ENCODE peak calls at places on chromosomes 5 and 9, in eight cellular contexts. V is AG04449, R is A549, A is psoas muscle, Z is cardiac fibroblast, Q is GM20000, O is chondrocyte, K is H9. G is an unnamed sample.

GRCh38 chr5:176814836-176815438 is 4.6 kb downstream of the UNC5A start:
- DNase-seq in V (no peak), R (no peak), A (no peak), Z (no peak), Q (no peak), O (no peak), K (no peak), G (no peak)

GRCh38 chr5:174903333-174903732 is 179.0 kb downstream of the MSX2 start:
- DNase-seq in V (no peak), R (no peak), A (no peak), Z (no peak), Q (no peak), O (no peak), K (peak), G (no peak)

GRCh38 chr5:24325306-24325832 is 319.4 kb downstream of the CDH10 start:
- DNase-seq in V (no peak), R (no peak), A (no peak), Z (no peak), Q (no peak), O (no peak), K (no peak), G (no peak)

GRCh38 chr5:139473105-139473504 is 2.3 kb downstream of the SMIM33 start:
- DNase-seq in V (no peak), R (no peak), A (no peak), Z (no peak), Q (no peak), O (no peak), K (peak), G (no peak)

GRCh38 chr5:106797996-106798395 is 872.7 kb downstream of the EFNA5 start:
- DNase-seq in V (no peak), R (no peak), A (no peak), Z (no peak), Q (no peak), O (no peak), K (no peak), G (no peak)

GRCh38 chr5:43555895-43556606 is 826 bp downstream of the PAIP1 start:
- DNase-seq in V (no peak), R (peak), A (peak), Z (peak), Q (peak), O (peak), K (peak), G (no peak)

GRCh38 chr5:146785065-146785464 is 93.5 kb downstream of the PPP2R2B start:
- DNase-seq in V (no peak), R (no peak), A (no peak), Z (no peak), Q (no peak), O (no peak), K (no peak), G (no peak)

GRCh38 chr9:91949946-91950664 is at the start of gene ROR2:
- DNase-seq in V (no peak), R (peak), A (peak), Z (peak), Q (peak), O (no peak), K (peak), G (no peak)

GRCh38 chr9:75601280-75601679 is 289.2 kb upstream of the PCSK5 start:
- DNase-seq in V (no peak), R (no peak), A (no peak), Z (peak), Q (no peak), O (no peak), K (no peak), G (no peak)

GRCh38 chr5:31194458-31194808 is 947 bp downstream of the CDH6 start:
- DNase-seq in V (no peak), R (no peak), A (no peak), Z (peak), Q (no peak), O (no peak), K (no peak), G (no peak)

GRCh38 chr9:124812401-124813016 is 35.6 kb downstream of the OLFML2A start:
- DNase-seq in V (peak), R (peak), A (peak), Z (peak), Q (no peak), O (no peak), K (no peak), G (peak)

GRCh38 chr9:97808972-97809371 is 44.1 kb upstream of the FOXE1 start:
- DNase-seq in V (no peak), R (no peak), A (no peak), Z (peak), Q (no peak), O (no peak), K (no peak), G (no peak)

GRCh38 chr5:1545798-1546355 is 22.1 kb upstream of the LPCAT1 start:
- DNase-seq in V (no peak), R (no peak), A (no peak), Z (peak), Q (peak), O (no peak), K (no peak), G (no peak)

GRCh38 chr5:547086-547924 is 23.1 kb upstream of the SLC9A3 start:
- DNase-seq in V (no peak), R (no peak), A (peak), Z (no peak), Q (no peak), O (peak), K (no peak), G (no peak)

GRCh38 chr5:119179857-119180641 is 109.2 kb downstream of the DMXL1 start:
- DNase-seq in V (no peak), R (no peak), A (no peak), Z (peak), Q (no peak), O (no peak), K (no peak), G (peak)

GRCh38 chr5:143933434-143933833 is 121.5 kb downstream of the HMHB1 start:
- DNase-seq in V (no peak), R (no peak), A (no peak), Z (peak), Q (no peak), O (no peak), K (no peak), G (no peak)

GRCh38 chr5:61322738-61323429 is 9.2 kb upstream of the ZSWIM6 start:
- DNase-seq in V (no peak), R (no peak), A (no peak), Z (peak), Q (no peak), O (no peak), K (no peak), G (no peak)

GRCh38 chr5:120532835-120533234 is 68.7 kb downstream of the PRR16 start:
- DNase-seq in V (no peak), R (peak), A (no peak), Z (no peak), Q (no peak), O (no peak), K (peak), G (no peak)

GRCh38 chr9:96342553-96343245 is 40.7 kb upstream of the HSD17B3 start:
- DNase-seq in V (no peak), R (no peak), A (no peak), Z (no peak), Q (no peak), O (no peak), K (no peak), G (no peak)

GRCh38 chr9:69604568-69605219 is 67.5 kb downstream of the APBA1 start:
- DNase-seq in V (no peak), R (no peak), A (no peak), Z (peak), Q (no peak), O (no peak), K (no peak), G (no peak)

GRCh38 chr5:66529182-66529581 is 67.0 kb upstream of the MAST4 start:
- DNase-seq in V (no peak), R (no peak), A (no peak), Z (no peak), Q (no peak), O (no peak), K (no peak), G (no peak)

GRCh38 chr9:97906236-97906831 is 16.0 kb downstream of the TRMO start:
- DNase-seq in V (no peak), R (no peak), A (peak), Z (no peak), Q (no peak), O (no peak), K (no peak), G (no peak)

GRCh38 chr5:177470759-177471536 is 2.5 kb downstream of the DBN1 start:
- DNase-seq in V (no peak), R (no peak), A (no peak), Z (peak), Q (no peak), O (no peak), K (no peak), G (no peak)

DNA sequence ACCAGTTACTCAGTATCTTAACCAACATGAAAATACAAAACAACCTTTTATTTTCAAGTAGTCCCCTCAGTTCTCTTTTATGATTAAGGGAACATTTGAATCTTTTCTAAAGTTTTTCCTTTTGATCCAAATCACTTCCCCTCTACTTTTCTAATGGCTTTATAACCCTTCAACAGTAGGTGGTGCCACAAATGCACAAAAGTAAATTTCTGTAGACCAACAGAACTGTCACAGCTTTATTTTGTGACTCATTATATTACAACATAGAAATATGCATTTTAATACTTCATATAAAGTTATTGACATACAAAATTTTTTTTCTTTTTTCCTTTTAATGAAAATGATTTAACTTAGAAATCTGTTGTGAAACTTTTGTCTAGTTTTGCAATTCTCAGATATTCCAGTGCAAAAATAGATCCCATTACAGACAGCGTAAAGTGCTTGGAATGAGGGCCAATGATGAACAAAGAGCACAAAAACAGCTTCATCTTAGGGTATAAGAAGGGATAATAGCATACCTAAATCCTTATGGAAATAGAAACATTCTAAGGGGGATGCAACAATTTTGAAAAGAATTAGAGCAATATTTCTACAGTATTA is 17.0 kb downstream of the NIPSNAP3B start:
- DNase-seq in V (no peak), R (peak), A (no peak), Z (peak), Q (peak), O (no peak), K (no peak), G (peak)
- TF ChIP-seq CTCF in V (peak), R (peak), A (peak), Z (peak), Q (peak), O (peak), K (peak), G (peak)

GRCh38 chr5:34905564-34905963 is 9.7 kb downstream of the RAD1 start:
- DNase-seq in V (no peak), R (peak), A (no peak), Z (peak), Q (no peak), O (no peak), K (no peak), G (no peak)
- TF ChIP-seq CTCF in V (no peak), R (peak), A (no peak), Z (peak), Q (no peak), O (peak), K (peak), G (peak)

DNA sequence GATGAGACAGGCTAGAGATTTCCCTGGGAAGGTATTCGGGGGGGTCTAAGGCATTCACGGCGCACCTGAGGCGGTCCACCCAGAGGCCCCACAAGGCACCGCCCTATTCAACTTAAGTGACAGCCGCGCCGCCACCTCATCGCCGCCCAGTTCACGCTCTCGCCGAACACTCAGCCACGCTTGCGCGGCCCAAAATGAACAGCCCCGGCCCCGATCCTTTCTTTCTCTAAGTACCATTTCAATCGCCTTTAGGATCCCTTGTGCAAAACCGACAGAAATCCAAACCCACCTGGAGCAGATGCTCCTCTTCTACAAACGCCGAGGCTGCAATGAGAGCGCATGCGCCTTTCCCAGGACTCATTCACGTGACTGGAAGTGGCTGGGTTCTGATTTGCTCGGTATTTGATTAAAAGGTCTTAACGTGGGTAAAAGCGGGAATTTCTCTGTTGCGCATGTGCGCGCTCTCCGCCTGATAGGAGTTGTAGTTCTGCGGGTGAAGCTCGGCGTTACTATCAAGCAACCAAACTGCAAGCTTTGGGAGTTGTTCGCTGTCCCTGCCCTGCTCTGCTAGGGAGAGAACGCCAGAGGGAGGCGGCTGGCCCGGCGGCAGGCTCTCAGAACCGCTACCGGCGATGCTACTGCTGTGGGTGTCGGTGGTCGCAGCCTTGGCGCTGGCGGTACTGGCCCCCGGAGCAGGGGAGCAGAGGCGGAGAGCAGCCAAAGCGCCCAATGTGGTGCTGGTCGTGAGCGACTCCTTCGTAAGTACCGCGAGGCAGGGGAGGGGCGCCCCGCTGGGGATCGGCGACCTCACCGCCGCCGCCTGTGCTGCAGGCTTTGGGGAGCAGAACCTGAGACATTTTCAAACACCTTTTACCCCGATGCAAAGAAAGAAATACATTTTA is at the start of the genes ARSK and SKIC3:
- DNase-seq in V (peak), R (peak), A (peak), Z (peak), Q (peak), O (peak), K (peak), G (peak)
- TF ChIP-seq CTCF in V (peak), R (no peak), A (peak), Z (peak), Q (no peak), O (peak), K (peak), G (peak)

GRCh38 chr9:9412241-9412640 is 1200.6 kb downstream of the PTPRD start:
- DNase-seq in V (no peak), R (no peak), A (no peak), Z (no peak), Q (no peak), O (no peak), K (no peak), G (no peak)
- TF ChIP-seq CTCF in V (no peak), R (no peak), A (no peak), Z (no peak), Q (no peak), O (no peak), K (no peak), G (no peak)

GRCh38 chr5:141356950-141357349 is 2.1 kb downstream of the PCDHGA4 start:
- DNase-seq in V (no peak), R (no peak), A (no peak), Z (no peak), Q (no peak), O (no peak), K (no peak), G (no peak)

GRCh38 chr5:141356133-141356532 is 1.3 kb downstream of the PCDHGA4 start:
- DNase-seq in V (no peak), R (no peak), A (no peak), Z (no peak), Q (no peak), O (no peak), K (no peak), G (no peak)

GRCh38 chr5:141355641-141356040 is 820 bp downstream of the PCDHGA4 start:
- DNase-seq in V (no peak), R (no peak), A (no peak), Z (no peak), Q (no peak), O (no peak), K (no peak), G (no peak)

GRCh38 chr5:141351591-141351990 is 1.7 kb downstream of the PCDHGB1 start:
- DNase-seq in V (no peak), R (no peak), A (no peak), Z (no peak), Q (no peak), O (no peak), K (no peak), G (no peak)

DNA sequence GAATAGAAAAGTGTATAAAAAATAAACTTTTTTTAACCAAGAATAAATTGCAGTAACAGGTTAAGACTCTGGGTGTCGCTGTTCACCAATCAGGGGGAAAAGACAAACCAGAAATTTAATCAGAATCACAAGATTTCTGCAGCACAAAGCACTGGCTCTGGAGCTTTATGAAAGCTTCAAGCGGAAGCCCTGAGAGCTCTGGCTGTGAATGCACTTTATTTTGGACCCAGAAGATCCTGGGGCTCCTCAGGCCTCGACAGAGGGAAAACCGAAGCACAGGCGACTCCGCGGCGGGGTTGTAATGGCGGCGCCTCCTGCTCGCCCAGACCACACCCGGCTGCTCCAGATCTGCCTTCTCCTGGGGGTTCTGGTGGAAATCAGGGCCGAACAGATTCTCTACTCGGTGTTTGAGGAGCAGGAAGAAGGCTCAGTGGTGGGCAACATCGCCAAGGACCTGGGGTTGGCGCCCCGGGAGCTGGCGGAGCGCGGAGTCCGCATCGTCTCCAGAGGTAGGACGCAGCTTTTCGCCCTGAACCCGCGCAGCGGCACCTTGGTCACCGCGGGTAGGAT is at the start of gene PCDHGA4:
- DNase-seq in V (no peak), R (no peak), A (no peak), Z (peak), Q (no peak), O (no peak), K (no peak), G (no peak)
- TF ChIP-seq CTCF in V (peak), R (no peak), A (peak), Z (peak), Q (peak), O (peak), K (peak), G (peak)

GRCh38 chr5:69270827-69271226 is 36.1 kb downstream of the CDK7 start:
- DNase-seq in V (no peak), R (no peak), A (no peak), Z (no peak), Q (no peak), O (no peak), K (no peak), G (no peak)
- TF ChIP-seq CTCF in V (no peak), R (no peak), A (no peak), Z (no peak), Q (no peak), O (no peak), K (no peak), G (no peak)

GRCh38 chr9:79256691-79257213 is 315.0 kb upstream of the TLE4 start:
- DNase-seq in V (peak), R (no peak), A (no peak), Z (peak), Q (no peak), O (no peak), K (no peak), G (peak)

GRCh38 chr9:79255681-79256080 is 316.1 kb upstream of the TLE4 start:
- DNase-seq in V (no peak), R (no peak), A (no peak), Z (no peak), Q (no peak), O (no peak), K (no peak), G (no peak)

GRCh38 chr9:79257671-79258410 is 313.9 kb upstream of the TLE4 start:
- DNase-seq in V (no peak), R (no peak), A (no peak), Z (no peak), Q (no peak), O (no peak), K (peak), G (no peak)

GRCh38 chr9:79257215-79257614 is 314.6 kb upstream of the TLE4 start:
- DNase-seq in V (no peak), R (no peak), A (no peak), Z (no peak), Q (no peak), O (no peak), K (peak), G (no peak)

DNA sequence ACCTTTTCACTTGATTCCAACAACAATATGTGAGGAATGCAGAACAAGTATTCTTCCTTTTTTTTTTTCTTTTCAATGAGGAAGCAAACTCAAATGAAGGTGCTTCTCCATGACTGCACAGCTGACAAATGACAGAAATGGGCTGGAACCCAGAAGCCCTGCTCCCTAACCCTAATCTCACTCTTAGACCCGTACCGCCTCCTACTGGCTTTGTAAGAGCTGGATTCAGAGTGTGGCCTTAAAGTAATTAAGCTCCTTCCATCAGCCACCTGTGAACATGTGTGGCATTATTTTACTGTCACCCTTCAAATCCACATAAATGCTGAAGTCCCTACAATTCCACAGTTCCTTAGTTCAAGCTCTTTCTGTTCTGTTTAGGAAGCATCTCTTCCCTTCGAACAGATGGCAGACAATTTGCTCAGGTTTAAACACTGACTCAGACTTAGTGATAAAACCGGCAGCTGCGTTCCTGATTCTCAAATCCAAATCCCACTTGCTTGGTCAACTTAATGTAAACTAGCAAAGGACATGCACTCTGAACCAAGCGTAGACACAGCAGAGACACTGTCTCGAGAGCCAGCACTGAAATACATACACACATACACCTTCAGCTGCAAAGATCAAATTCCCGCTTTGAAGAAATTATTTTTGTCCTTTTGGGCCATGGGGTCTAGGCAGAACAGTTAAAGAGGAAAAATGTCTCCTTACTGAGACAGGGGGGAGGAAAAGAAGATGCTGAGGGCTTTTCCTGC is 316.7 kb upstream of the TLE4 start:
- DNase-seq in V (no peak), R (no peak), A (no peak), Z (no peak), Q (no peak), O (no peak), K (peak), G (no peak)
- TF ChIP-seq CTCF in V (no peak), R (peak), A (no peak), Z (peak), Q (no peak), O (peak), K (peak), G (peak)

DNA sequence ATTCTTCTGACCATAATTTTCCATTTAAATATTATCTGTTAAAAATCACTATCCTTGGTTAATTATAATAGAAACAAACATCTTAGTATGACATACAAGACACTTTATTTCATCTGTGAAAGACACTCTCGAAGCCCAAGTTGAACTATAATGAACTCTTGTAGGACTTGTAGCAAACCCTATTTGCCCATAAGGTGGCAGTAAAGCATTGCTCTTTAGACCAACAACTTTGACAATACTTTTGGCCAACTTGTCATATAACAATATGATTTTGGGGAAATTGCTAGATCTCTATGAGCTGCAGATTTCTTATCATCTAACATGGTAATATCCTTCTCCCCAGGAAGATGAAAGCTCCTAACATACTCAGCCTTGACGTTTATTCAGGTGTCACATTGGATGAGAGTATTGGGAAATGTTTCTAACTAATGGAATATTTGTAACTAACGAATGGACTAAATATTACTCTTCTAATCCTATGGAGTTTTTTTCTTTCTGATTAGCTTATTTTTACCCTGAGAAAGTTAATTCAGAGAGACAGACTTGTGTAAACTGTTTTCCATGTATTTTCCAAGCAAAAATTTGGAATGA is 11.0 kb downstream of the SPINK14 start:
- DNase-seq in V (peak), R (no peak), A (no peak), Z (peak), Q (peak), O (no peak), K (no peak), G (peak)
- TF ChIP-seq CTCF in V (peak), R (peak), A (peak), Z (peak), Q (no peak), O (peak), K (peak), G (peak)